ENCODE peak calls at places on chromosomes 6 and 20, in five cellular contexts. F is astrocyte of the spinal cord, O is RWPE1, Z is OCI-LY7, B is testis. I is an unnamed sample.

GRCh38 chr6:49151461-49151860 is 311.6 kb downstream of the MMUT start:
- DNase-seq in F (peak), O (no peak), Z (no peak), B (no peak), I (no peak)

GRCh38 chr20:2709205-2709981 is 16.8 kb downstream of the EBF4 start:
- DNase-seq in F (no peak), O (no peak), Z (no peak), B (no peak), I (no peak)

GRCh38 chr6:20477485-20477884 is 56.8 kb upstream of the CDKAL1 start:
- DNase-seq in F (no peak), O (no peak), Z (no peak), B (no peak), I (no peak)

GRCh38 chr6:4973972-4974885 is 29.6 kb downstream of the RPP40 start:
- DNase-seq in F (peak), O (no peak), Z (no peak), B (peak), I (no peak)

GRCh38 chr6:168451805-168452204 is 10.8 kb downstream of the SMOC2 start:
- DNase-seq in F (no peak), O (peak), Z (no peak), B (no peak), I (no peak)

GRCh38 chr20:31857861-31858835 is 12.2 kb downstream of the DUSP15 start:
- DNase-seq in F (no peak), O (no peak), Z (peak), B (no peak), I (peak)

GRCh38 chr6:135115411-135116293 is 61.0 kb upstream of the HBS1L start:
- DNase-seq in F (no peak), O (no peak), Z (no peak), B (no peak), I (no peak)

GRCh38 chr6:89311853-89312531 is 3.1 kb downstream of the GABRR2 start:
- DNase-seq in F (peak), O (peak), Z (peak), B (peak), I (no peak)

GRCh38 chr6:123519191-123519510 is 117.6 kb downstream of the TRDN start:
- DNase-seq in F (no peak), O (no peak), Z (no peak), B (peak), I (no peak)

GRCh38 chr6:124683507-124683906 is 278.7 kb upstream of the RNF217 start:
- DNase-seq in F (no peak), O (no peak), Z (peak), B (no peak), I (no peak)

GRCh38 chr6:53152576-53152975 is 3.9 kb upstream of the GCM1 start:
- DNase-seq in F (no peak), O (no peak), Z (no peak), B (no peak), I (no peak)

GRCh38 chr20:57317789-57318371 is 11.7 kb upstream of the SPO11 start:
- DNase-seq in F (no peak), O (no peak), Z (peak), B (no peak), I (no peak)

GRCh38 chr20:50720582-50720981 is 10.8 kb upstream of the PARD6B start:
- DNase-seq in F (no peak), O (no peak), Z (no peak), B (no peak), I (no peak)

GRCh38 chr6:154583546-154584188 is 73.2 kb upstream of the CNKSR3 start:
- DNase-seq in F (no peak), O (no peak), Z (no peak), B (no peak), I (no peak)

GRCh38 chr6:45678063-45678620 is 300.4 kb upstream of the SUPT3H start:
- DNase-seq in F (no peak), O (no peak), Z (peak), B (no peak), I (no peak)

GRCh38 chr6:62466607-62467006 is 180.6 kb upstream of the KHDRBS2 start:
- DNase-seq in F (no peak), O (no peak), Z (no peak), B (no peak), I (no peak)

GRCh38 chr6:2876210-2877056 is 26.7 kb downstream of the SERPINB9 start:
- DNase-seq in F (peak), O (peak), Z (peak), B (peak), I (no peak)

GRCh38 chr6:116562019-116562403 is 8.5 kb downstream of the CALHM4 start:
- DNase-seq in F (no peak), O (no peak), Z (no peak), B (no peak), I (no peak)

GRCh38 chr20:59320850-59321631 is 20.6 kb downstream of the EDN3 start:
- DNase-seq in F (no peak), O (no peak), Z (no peak), B (no peak), I (no peak)

GRCh38 chr6:167993169-167993568 is 4.3 kb upstream of the KIF25 start:
- DNase-seq in F (no peak), O (no peak), Z (no peak), B (no peak), I (no peak)

DNA sequence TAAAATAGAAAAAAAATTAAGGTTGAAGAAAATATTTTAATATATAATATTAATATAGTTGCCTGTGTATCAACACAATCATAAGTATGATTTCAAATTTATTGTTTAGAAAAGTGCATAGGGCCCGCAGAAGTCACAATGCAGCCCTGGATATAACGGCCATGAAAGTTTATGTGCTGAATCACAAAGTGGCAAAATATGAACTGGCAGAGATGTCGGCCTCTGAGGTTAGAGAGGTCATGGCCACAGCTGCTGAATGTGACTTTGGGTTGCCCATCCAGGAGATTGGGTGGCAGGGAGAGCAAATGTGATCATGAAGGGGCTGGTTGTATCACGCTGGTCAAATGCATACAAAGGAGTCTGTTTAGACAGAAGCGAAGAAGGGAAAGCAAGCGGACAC is 35.7 kb downstream of the COL11A2 start:
- DNase-seq in F (no peak), O (no peak), Z (no peak), B (no peak), I (no peak)
- TF ChIP-seq CTCF in F (no peak), O (no peak), Z (no peak), B (no peak), I (no peak)

DNA sequence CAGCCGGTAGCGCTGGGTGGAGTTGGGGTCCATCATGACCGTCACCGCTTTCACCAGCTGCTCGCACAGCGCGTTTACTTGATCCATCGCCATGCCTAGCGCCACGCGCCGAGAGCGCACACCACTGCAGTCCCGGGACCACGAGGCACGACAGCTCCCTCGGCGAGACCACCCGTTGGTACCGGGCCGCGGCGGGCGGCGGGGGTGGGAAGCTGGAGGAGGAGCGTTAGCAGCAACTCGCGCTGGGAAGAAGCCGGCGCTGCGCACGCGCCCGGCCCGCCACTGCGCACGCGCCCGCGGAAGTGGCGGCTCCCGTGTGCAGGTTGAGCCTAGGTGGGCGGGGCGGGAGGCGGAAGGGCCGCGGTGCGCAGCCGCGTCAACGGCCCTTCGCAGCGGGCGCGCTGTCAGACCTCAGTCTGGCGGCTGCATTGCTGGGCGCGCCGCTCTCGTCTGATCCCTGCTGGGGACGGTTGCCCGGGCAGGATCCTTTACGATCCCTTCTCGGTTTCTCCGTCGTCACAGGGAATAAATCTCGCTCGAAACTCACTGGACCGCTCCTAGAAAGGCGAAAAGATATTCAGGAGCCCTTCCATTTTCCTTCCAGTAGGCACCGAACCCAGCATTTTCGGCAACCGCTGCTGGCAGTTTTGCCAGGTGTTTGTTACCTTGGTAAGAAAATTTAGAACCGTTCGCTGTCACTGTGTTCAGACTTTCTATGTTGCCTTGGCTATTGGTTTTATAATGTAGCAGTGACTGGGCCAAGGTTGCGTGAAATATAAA is at the start of the genes POLH and XPO5:
- DNase-seq in F (peak), O (peak), Z (peak), B (peak), I (peak)
- TF ChIP-seq CTCF in F (peak), O (peak), Z (peak), B (no peak), I (no peak)

GRCh38 chr6:70547313-70547712 is 19.4 kb upstream of the SDHAF4 start:
- DNase-seq in F (peak), O (no peak), Z (no peak), B (no peak), I (no peak)
- TF ChIP-seq CTCF in F (peak), O (peak), Z (peak), B (no peak), I (peak)

GRCh38 chr20:911882-912600 is 4.1 kb downstream of the ANGPT4 start:
- DNase-seq in F (no peak), O (no peak), Z (peak), B (no peak), I (no peak)
- TF ChIP-seq CTCF in F (no peak), O (no peak), Z (peak), B (no peak), I (no peak)

DNA sequence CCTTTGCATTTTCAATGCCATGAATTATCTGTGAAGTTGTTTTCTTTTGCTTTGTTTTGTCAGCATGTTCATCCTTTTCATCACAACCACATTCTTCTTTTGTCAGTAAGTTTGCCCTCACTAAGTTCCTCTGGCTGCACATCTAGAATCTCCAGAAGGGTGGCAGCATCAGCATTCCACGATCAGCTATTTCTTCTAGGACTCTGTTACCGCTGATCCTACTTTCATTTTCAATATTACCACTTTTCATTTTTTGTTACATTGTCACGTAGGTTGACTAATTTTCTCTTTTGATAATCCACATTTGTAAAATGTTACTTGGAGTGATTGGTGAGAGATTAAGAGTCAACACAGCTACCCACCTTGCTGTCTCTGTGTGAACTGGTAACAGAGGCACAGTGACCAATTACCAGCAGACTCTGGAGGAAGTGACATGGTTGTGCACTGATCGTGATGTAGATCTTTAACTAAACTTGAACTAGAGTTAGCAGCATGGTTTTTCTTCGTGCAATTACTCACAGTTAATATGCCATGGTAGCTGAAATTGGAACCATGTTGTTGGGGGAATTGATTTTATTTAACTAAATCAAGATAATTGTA is 307.9 kb upstream of the SLC35B3 start:
- DNase-seq in F (no peak), O (no peak), Z (no peak), B (no peak), I (peak)
- TF ChIP-seq CTCF in F (no peak), O (no peak), Z (no peak), B (no peak), I (peak)

I was measured in GM13976.